ENCODE peak calls at places on chromosomes 6 and 20, in seven cellular contexts. X is tibial nerve, Y is IMR-90, K is psoas muscle, Q is ovary, H is DND-41, A is astrocyte. S is an unnamed sample. For H3K4me1 and H3K9me3, the result is how much of the 10 kb centered on the place peaks cover.

GRCh38 chr20:44843863-44844262 is 33.5 kb upstream of the RIMS4 start:
- DNase-seq in X (no peak), Y (no peak), K (no peak), Q (no peak), H (no peak), A (no peak), S (no peak)

GRCh38 chr20:33846291-33846916 is 35.3 kb downstream of the CHMP4B start:
- DNase-seq in X (no peak), Y (peak), K (no peak), Q (peak), H (no peak), A (no peak), S (no peak)

GRCh38 chr6:7587631-7588100 is 2.3 kb upstream of the SNRNP48 start:
- DNase-seq in X (no peak), Y (peak), K (no peak), Q (no peak), H (no peak), A (peak), S (peak)

GRCh38 chr20:52905235-52905634 is 66.9 kb upstream of the TSHZ2 start:
- DNase-seq in X (no peak), Y (no peak), K (no peak), Q (no peak), H (no peak), A (no peak), S (no peak)

GRCh38 chr20:32386091-32386490 is 28.0 kb downstream of the ASXL1 start:
- DNase-seq in X (no peak), Y (no peak), K (no peak), Q (no peak), H (no peak), A (peak), S (no peak)

GRCh38 chr20:3842332-3842930 is 4.2 kb upstream of the MAVS start:
- DNase-seq in X (no peak), Y (no peak), K (no peak), Q (no peak), H (no peak), A (no peak), S (no peak)

GRCh38 chr6:82766476-82766875 is 299.2 kb downstream of the UBE3D start:
- DNase-seq in X (no peak), Y (no peak), K (no peak), Q (no peak), H (no peak), A (no peak), S (no peak)

GRCh38 chr20:33882018-33882417 is 70.9 kb downstream of the CHMP4B start:
- DNase-seq in X (no peak), Y (no peak), K (no peak), Q (no peak), H (no peak), A (no peak), S (no peak)

GRCh38 chr6:168541307-168541706 is 100.3 kb downstream of the SMOC2 start:
- DNase-seq in X (no peak), Y (no peak), K (no peak), Q (no peak), H (no peak), A (no peak), S (no peak)

GRCh38 chr6:125188037-125188436 is 34.5 kb downstream of the TPD52L1 start:
- DNase-seq in X (no peak), Y (peak), K (no peak), Q (no peak), H (no peak), A (peak), S (no peak)

GRCh38 chr6:79168695-79168980 is 65.8 kb downstream of the HMGN3 start:
- DNase-seq in X (no peak), Y (peak), K (no peak), Q (no peak), H (no peak), A (peak), S (no peak)

GRCh38 chr6:165834613-165835259 is 171.7 kb upstream of the PDE10A start:
- DNase-seq in X (no peak), Y (peak), K (no peak), Q (peak), H (no peak), A (no peak), S (no peak)

GRCh38 chr6:73032586-73032985 is 192.7 kb downstream of the KHDC1L start:
- DNase-seq in X (no peak), Y (peak), K (no peak), Q (no peak), H (no peak), A (peak), S (no peak)

GRCh38 chr20:41308290-41308691 is 9.2 kb downstream of the ZHX3 start:
- DNase-seq in X (no peak), Y (peak), K (no peak), Q (no peak), H (no peak), A (peak), S (peak)

GRCh38 chr20:24580855-24581254 is 111.4 kb downstream of the SYNDIG1 start:
- DNase-seq in X (no peak), Y (no peak), K (no peak), Q (no peak), H (no peak), A (no peak), S (no peak)

GRCh38 chr6:161417712-161418457 is 144.0 kb upstream of the AGPAT4 start:
- DNase-seq in X (peak), Y (peak), K (peak), Q (peak), H (no peak), A (peak), S (no peak)

GRCh38 chr20:41249781-41250281 is 67.7 kb downstream of the ZHX3 start:
- DNase-seq in X (no peak), Y (peak), K (no peak), Q (peak), H (no peak), A (peak), S (peak)

GRCh38 chr6:30857537-30857936 is 26.8 kb upstream of the DDR1 start:
- DNase-seq in X (no peak), Y (no peak), K (no peak), Q (no peak), H (no peak), A (no peak), S (no peak)

GRCh38 chr20:4040283-4041179 is 25.2 kb upstream of the RNF24 start:
- DNase-seq in X (no peak), Y (no peak), K (no peak), Q (no peak), H (no peak), A (no peak), S (no peak)

GRCh38 chr6:20404641-20405032 is 3.0 kb downstream of the E2F3 start:
- DNase-seq in X (no peak), Y (peak), K (no peak), Q (no peak), H (peak), A (peak), S (peak)

GRCh38 chr6:21665436-21666199 is 72.1 kb downstream of the SOX4 start:
- DNase-seq in X (no peak), Y (no peak), K (no peak), Q (peak), H (no peak), A (no peak), S (no peak)

GRCh38 chr6:159106627-159107241 is 61.9 kb upstream of the TAGAP start:
- DNase-seq in X (no peak), Y (peak), K (peak), Q (no peak), H (peak), A (peak), S (peak)

GRCh38 chr6:73388800-73389512 is 5.7 kb upstream of the DDX43 start:
- DNase-seq in X (no peak), Y (peak), K (peak), Q (no peak), H (no peak), A (peak), S (peak)

GRCh38 chr6:13763740-13764381 is 50.5 kb downstream of the MCUR1 start:
- DNase-seq in X (no peak), Y (no peak), K (no peak), Q (no peak), H (no peak), A (no peak), S (no peak)

GRCh38 chr6:35725721-35726438 is 11.0 kb upstream of the ARMC12 start:
- DNase-seq in X (peak), Y (no peak), K (peak), Q (peak), H (no peak), A (no peak), S (no peak)

GRCh38 chr6:106885659-106886058 is 88.9 kb downstream of the CD24 start:
- DNase-seq in X (no peak), Y (no peak), K (no peak), Q (no peak), H (no peak), A (no peak), S (no peak)

GRCh38 chr6:15513801-15514711 is 148.8 kb downstream of the DTNBP1 start:
- DNase-seq in X (no peak), Y (no peak), K (no peak), Q (no peak), H (no peak), A (no peak), S (no peak)

GRCh38 chr20:51628533-51629398 is 86.2 kb upstream of the NFATC2 start:
- DNase-seq in X (no peak), Y (peak), K (no peak), Q (no peak), H (no peak), A (peak), S (no peak)

GRCh38 chr20:51629399-51630058 is 87.0 kb upstream of the NFATC2 start:
- DNase-seq in X (no peak), Y (no peak), K (no peak), Q (no peak), H (no peak), A (no peak), S (no peak)

GRCh38 chr20:51631953-51632352 is 89.4 kb upstream of the NFATC2 start:
- DNase-seq in X (no peak), Y (no peak), K (no peak), Q (no peak), H (no peak), A (no peak), S (no peak)

GRCh38 chr20:51633430-51633829 is 90.9 kb upstream of the NFATC2 start:
- DNase-seq in X (no peak), Y (no peak), K (no peak), Q (no peak), H (no peak), A (no peak), S (no peak)

GRCh38 chr20:51631011-51631950 is 88.8 kb upstream of the NFATC2 start:
- DNase-seq in X (peak), Y (peak), K (peak), Q (peak), H (no peak), A (peak), S (no peak)
- H3K4me1 ChIP-seq in X (under half), Y (under half), K (under half), Q (under half), H (under half), A (under half), S (under half)

DNA sequence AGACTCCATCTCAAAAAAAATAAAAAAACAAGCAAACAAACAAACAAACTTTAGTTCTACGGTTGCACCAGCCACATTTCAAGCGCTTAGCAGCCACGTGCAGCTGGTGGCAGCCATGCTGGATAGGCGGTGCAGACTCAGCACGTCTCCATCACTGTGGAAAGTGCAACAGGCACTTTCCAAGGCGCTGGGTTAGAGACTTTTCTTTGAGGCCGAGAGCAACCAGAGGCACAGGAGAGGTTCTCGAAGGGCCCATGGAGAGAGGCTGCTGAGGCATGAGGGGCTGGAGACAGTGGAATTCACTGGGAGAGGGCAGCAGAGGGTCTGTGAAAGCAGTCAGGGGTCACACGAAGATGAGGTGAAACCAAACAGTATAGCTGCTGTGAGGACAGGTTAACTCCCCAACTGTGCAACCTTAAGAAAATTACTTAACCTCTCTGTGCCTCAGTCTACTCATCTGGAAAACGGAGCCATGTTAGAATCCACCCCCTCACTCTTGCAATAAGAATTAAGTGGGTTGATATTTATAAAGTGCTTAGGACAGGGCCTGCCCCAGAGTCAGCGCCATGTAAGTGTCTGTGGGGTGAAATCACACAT is 27.5 kb downstream of the TGM2 start:
- DNase-seq in X (no peak), Y (no peak), K (no peak), Q (no peak), H (no peak), A (no peak), S (no peak)
- H3K9me3 ChIP-seq in X (under half), Y (under half), K (under half), Q (under half), H (under half), A (under half), S (under half)

GRCh38 chr6:53044572-53044971 is 20.6 kb upstream of the FBXO9 start:
- DNase-seq in X (no peak), Y (no peak), K (no peak), Q (no peak), H (no peak), A (no peak), S (no peak)

GRCh38 chr6:53044071-53044470 is 21.1 kb upstream of the FBXO9 start:
- DNase-seq in X (no peak), Y (peak), K (no peak), Q (no peak), H (no peak), A (peak), S (no peak)

GRCh38 chr6:53043626-53044025 is 21.6 kb upstream of the FBXO9 start:
- DNase-seq in X (no peak), Y (peak), K (no peak), Q (no peak), H (no peak), A (peak), S (no peak)

GRCh38 chr6:53041356-53041755 is 23.8 kb upstream of the FBXO9 start:
- DNase-seq in X (no peak), Y (peak), K (no peak), Q (no peak), H (no peak), A (peak), S (no peak)

GRCh38 chr6:53042112-53042511 is 23.1 kb upstream of the FBXO9 start:
- DNase-seq in X (no peak), Y (peak), K (no peak), Q (no peak), H (no peak), A (peak), S (no peak)
- H3K4me3 ChIP-seq in X (no peak), Y (no peak), K (no peak), Q (no peak), H (no peak), A (peak), S (no peak)

GRCh38 chr6:23280445-23280844 is 711.1 kb downstream of the HDGFL1 start:
- DNase-seq in X (no peak), Y (no peak), K (no peak), Q (no peak), H (no peak), A (no peak), S (no peak)
- H3K4me1 ChIP-seq in X (under half), Y (under half), K (under half), Q (under half), H (under half), A (under half), S (under half)